ENCODE peak calls at places on chromosomes 4 and X, in ten cellular contexts. R is AG09319, C is GM12891, W is sciatic nerve, H is HL-60, N is mesendoderm, I is lower leg skin, O is thyroid gland, J is mucosa of descending colon, B is fibroblast of pulmonary artery. G is an unnamed sample.

GRCh38 chrX:40644821-40645358 is 2.5 kb downstream of the CXorf38 start:
- DNase-seq in H (peak), R (peak), C (no peak), B (peak), N (peak), J (peak), W (peak), O (peak), I (peak), G (peak)

GRCh38 chr4:95929448-95930064 is 89.7 kb downstream of the PDHA2 start:
- DNase-seq in H (no peak), C (no peak), I (no peak), R (no peak), W (no peak), O (no peak), B (peak), N (peak), J (no peak), G (peak)

GRCh38 chr4:152530600-152530999 is 5.3 kb downstream of the FBXW7 start:
- DNase-seq in I (no peak), B (no peak), C (no peak), R (no peak), W (no peak), H (no peak), N (no peak), J (no peak), O (no peak), G (no peak)

GRCh38 chr4:138045036-138045435 is 197.1 kb downstream of the SLC7A11 start:
- DNase-seq in B (no peak), N (no peak), C (no peak), O (no peak), W (no peak), J (no peak), I (no peak), R (no peak), H (no peak), G (no peak)

GRCh38 chr4:141131738-141132688 is 1.3 kb downstream of the RNF150 start:
- DNase-seq in N (peak), R (no peak), I (no peak), B (no peak), W (peak), H (no peak), C (no peak), J (peak), O (peak), G (no peak)

GRCh38 chrX:107753186-107753585 is 22.4 kb downstream of the TSC22D3 start:
- DNase-seq in N (no peak), B (no peak), O (no peak), I (no peak), R (no peak), W (no peak), H (peak), C (no peak), J (no peak), G (no peak)

GRCh38 chr4:128310266-128310697 is 22.7 kb upstream of the PGRMC2 start:
- DNase-seq in N (peak), J (peak), W (peak), H (no peak), R (no peak), B (peak), C (no peak), I (no peak), O (peak), G (peak)

GRCh38 chr4:188109157-188109755 is at the start of gene TRIML2:
- DNase-seq in W (no peak), I (no peak), H (no peak), N (peak), R (no peak), J (no peak), B (no peak), O (no peak), C (no peak), G (no peak)

GRCh38 chr4:159950707-159951106 is 847.8 kb downstream of the RAPGEF2 start:
- DNase-seq in O (no peak), B (no peak), N (no peak), H (no peak), C (no peak), I (no peak), R (no peak), J (no peak), W (no peak), G (no peak)

GRCh38 chr4:121155893-121156292 is 8.2 kb downstream of the TNIP3 start:
- DNase-seq in N (peak), J (no peak), B (peak), I (no peak), C (no peak), H (no peak), W (no peak), R (peak), O (no peak), G (peak)

GRCh38 chrX:41478397-41478911 is 31.3 kb downstream of the NYX start:
- DNase-seq in N (peak), J (no peak), O (peak), B (no peak), R (no peak), W (no peak), I (no peak), H (no peak), C (no peak), G (no peak)

GRCh38 chr4:154618708-154619315 is 6.4 kb upstream of the FGG start:
- DNase-seq in J (peak), N (peak), B (peak), O (peak), W (peak), R (peak), H (peak), C (peak), I (no peak), G (peak)

GRCh38 chr4:53932784-53933183 is 131.6 kb downstream of the CHIC2 start:
- DNase-seq in W (no peak), N (no peak), J (no peak), I (no peak), O (no peak), R (peak), H (no peak), B (peak), C (no peak), G (no peak)

GRCh38 chrX:78923198-78924015 is 21.8 kb upstream of the P2RY10 start:
- DNase-seq in O (no peak), C (no peak), H (no peak), B (no peak), J (no peak), N (no peak), W (no peak), I (no peak), R (no peak), G (no peak)

GRCh38 chrX:73683236-73683859 is 120.4 kb downstream of the CHIC1 start:
- DNase-seq in I (no peak), W (no peak), O (no peak), H (no peak), N (no peak), R (peak), C (no peak), J (no peak), B (peak), G (no peak)

GRCh38 chrX:34300871-34301270 is 168.8 kb upstream of the FAM47A start:
- DNase-seq in J (no peak), R (peak), C (no peak), N (peak), O (peak), B (peak), W (no peak), I (no peak), H (peak), G (peak)

G was measured in myocyte.